ENCODE peak calls at places on chromosomes 16 and 17, in five cellular contexts. R is effector CD4-positive, alpha-beta T cell; A is body of pancreas; M is GM12892; C is activated naive CD4-positive, alpha-beta T cell. T is an unnamed sample.

GRCh38 chr17:35127751-35128514 is 6.5 kb downstream of the FNDC8 start:
- DNase-seq in R (no peak), A (no peak), M (no peak), C (no peak), T (peak; percentile 59)

GRCh38 chr17:6323626-6324356 is 111.1 kb downstream of the AIPL1 start:
- DNase-seq in R (no peak), A (peak; percentile 21), M (no peak), C (no peak), T (no peak)

GRCh38 chr17:8311131-8311790 is 1.2 kb downstream of the ARHGEF15 start:
- DNase-seq in R (no peak), A (no peak), M (no peak), C (no peak), T (peak; percentile 65)

GRCh38 chr16:48271728-48272127 is 24.4 kb upstream of the ABCC11 start:
- DNase-seq in R (no peak), A (no peak), M (no peak), C (no peak), T (no peak)

GRCh38 chr16:81376880-81377279 is 62.1 kb downstream of the GAN start:
- DNase-seq in R (no peak), A (peak; percentile 22), M (no peak), C (no peak), T (no peak)

GRCh38 chr17:83173180-83173996 is 94.0 kb downstream of the METRNL start:
- DNase-seq in R (no peak), A (no peak), M (peak; percentile 21), C (no peak), T (no peak)

GRCh38 chr17:79223471-79223870 is 148.8 kb downstream of the ENGASE start:
- DNase-seq in R (no peak), A (no peak), M (no peak), C (no peak), T (no peak)

GRCh38 chr16:15650698-15651161 is 685 bp downstream of the NDE1 start:
- DNase-seq in R (peak; percentile 40), A (no peak), M (no peak), C (no peak), T (peak; percentile 30)

GRCh38 chr17:75778861-75779249 is 5.8 kb upstream of the UNK start:
- DNase-seq in R (peak; percentile 66), A (no peak), M (no peak), C (no peak), T (peak; percentile 31)

GRCh38 chr17:57985675-57985974 is 2.4 kb downstream of the VEZF1 start:
- DNase-seq in R (no peak), A (no peak), M (no peak), C (no peak), T (no peak)

GRCh38 chr16:7716924-7717323 is 384.3 kb downstream of the RBFOX1 start:
- DNase-seq in R (no peak), A (no peak), M (no peak), C (no peak), T (no peak)

GRCh38 chr16:81616321-81617020 is 162.6 kb upstream of the PLCG2 start:
- DNase-seq in R (peak; percentile 62), A (peak; percentile 60), M (peak; percentile 78), C (peak; percentile 58), T (peak; percentile 85)

GRCh38 chr16:15949210-15950166 is at the start of gene ABCC1:
- DNase-seq in R (peak; percentile 50), A (peak; percentile 49), M (peak; percentile 77), C (peak; percentile 22), T (peak; percentile 48)

GRCh38 chr17:27858621-27859305 is 34.4 kb downstream of the LYRM9 start:
- DNase-seq in R (no peak), A (no peak), M (no peak), C (no peak), T (no peak)

GRCh38 chr17:49687878-49688491 is 10.1 kb upstream of the SPOP start:
- DNase-seq in R (no peak), A (no peak), M (no peak), C (no peak), T (no peak)

GRCh38 chr16:50266337-50267091 is at the start of gene ADCY7:
- DNase-seq in R (peak; percentile 80), A (peak; percentile 36), M (peak; percentile 68), C (peak; percentile 70), T (peak; percentile 80)

GRCh38 chr17:32497431-32498205 is 10.8 kb downstream of the CDK5R1 start:
- DNase-seq in R (no peak), A (no peak), M (no peak), C (no peak), T (no peak)

T was measured in left cardiac atrium.